ENCODE peak calls at places on chromosome 19, in seven cellular contexts. I is GM12878, J is K562, Y is A549, C is SK-N-SH, N is H1, M is HCT116. X is an unnamed sample.

GRCh38 chr19:33849551-33850147 is 53.0 kb downstream of the KCTD15 start:
- DNase-seq in M (no peak), N (no peak), J (no peak), Y (no peak), I (no peak), C (no peak), X (no peak)

GRCh38 chr19:1818549-1819195 is 6.6 kb upstream of the ATP8B3 start:
- DNase-seq in I (no peak), J (no peak), Y (no peak), N (no peak), C (no peak), M (no peak), X (no peak)

GRCh38 chr19:1796395-1797142 is 15.5 kb downstream of the ATP8B3 start:
- DNase-seq in I (no peak), Y (no peak), J (no peak), C (peak; percentile 61), M (no peak), N (no peak), X (no peak)

GRCh38 chr19:18156841-18157464 is 4.0 kb downstream of the PIK3R2 start:
- DNase-seq in C (peak; percentile 97), M (peak; percentile 48), N (no peak), J (peak; percentile 98), I (no peak), Y (peak; percentile 77), X (peak; percentile 83)

GRCh38 chr19:55537741-55538111 is 793 bp upstream of the SBK2 start:
- DNase-seq in M (no peak), C (no peak), Y (peak; percentile 53), J (no peak), N (no peak), I (no peak), X (peak; percentile 69)

GRCh38 chr19:7852851-7853759 is 21.1 kb downstream of the PRR36 start:
- DNase-seq in J (peak; percentile 91), I (no peak), N (peak; percentile 97), M (peak; percentile 85), Y (peak; percentile 75), C (peak; percentile 97), X (peak; percentile 41)

GRCh38 chr19:49107625-49108459 is 6.3 kb upstream of the LIN7B start:
- DNase-seq in Y (no peak), M (no peak), J (no peak), C (no peak), N (no peak), I (no peak), X (no peak)

GRCh38 chr19:2627319-2627829 is 75.1 kb downstream of the GNG7 start:
- DNase-seq in J (no peak), N (no peak), M (peak; percentile 92), Y (peak; percentile 81), C (no peak), I (no peak), X (peak; percentile 99)

GRCh38 chr19:1799695-1800342 is 12.3 kb downstream of the ATP8B3 start:
- DNase-seq in J (no peak), Y (no peak), N (no peak), I (no peak), M (no peak), C (no peak), X (no peak)

GRCh38 chr19:46471116-46471733 is at the start of gene PNMA8A:
- DNase-seq in I (no peak), M (no peak), Y (peak; percentile 57), C (peak; percentile 97), N (peak; percentile 94), J (peak; percentile 88), X (peak; percentile 57)

GRCh38 chr19:48627211-48627864 is 8.0 kb downstream of the SPHK2 start:
- DNase-seq in J (no peak), I (no peak), N (no peak), Y (no peak), C (no peak), M (no peak), X (no peak)

GRCh38 chr19:5801796-5802616 is 2.9 kb upstream of the NRTN start:
- DNase-seq in N (peak; percentile 84), C (peak; percentile 66), J (peak; percentile 88), M (no peak), Y (peak; percentile 45), I (no peak), X (peak; percentile 12)

GRCh38 chr19:20035935-20036334 is 3.4 kb downstream of the ZNF682 start:
- DNase-seq in I (no peak), Y (no peak), N (no peak), C (no peak), M (no peak), J (no peak), X (no peak)
- H3K4me1 ChIP-seq in I (no peaks in the 10 kb centered on the region), Y (no peaks in the 10 kb centered on the region), N (peaks cover 6% of the 10 kb centered on the region), C (no peaks in the 10 kb centered on the region), M (no peaks in the 10 kb centered on the region), J (no peaks in the 10 kb centered on the region), X (no peaks in the 10 kb centered on the region)

GRCh38 chr19:51185069-51185867 is 39.6 kb upstream of the CD33 start:
- DNase-seq in C (no peak), Y (no peak), I (no peak), J (no peak), N (no peak), M (no peak), X (no peak)
- TF ChIP-seq RAD21 in C (no peak), Y (no peak), I (no peak), J (no peak), N (no peak), M (no peak), X (no peak)

DNA sequence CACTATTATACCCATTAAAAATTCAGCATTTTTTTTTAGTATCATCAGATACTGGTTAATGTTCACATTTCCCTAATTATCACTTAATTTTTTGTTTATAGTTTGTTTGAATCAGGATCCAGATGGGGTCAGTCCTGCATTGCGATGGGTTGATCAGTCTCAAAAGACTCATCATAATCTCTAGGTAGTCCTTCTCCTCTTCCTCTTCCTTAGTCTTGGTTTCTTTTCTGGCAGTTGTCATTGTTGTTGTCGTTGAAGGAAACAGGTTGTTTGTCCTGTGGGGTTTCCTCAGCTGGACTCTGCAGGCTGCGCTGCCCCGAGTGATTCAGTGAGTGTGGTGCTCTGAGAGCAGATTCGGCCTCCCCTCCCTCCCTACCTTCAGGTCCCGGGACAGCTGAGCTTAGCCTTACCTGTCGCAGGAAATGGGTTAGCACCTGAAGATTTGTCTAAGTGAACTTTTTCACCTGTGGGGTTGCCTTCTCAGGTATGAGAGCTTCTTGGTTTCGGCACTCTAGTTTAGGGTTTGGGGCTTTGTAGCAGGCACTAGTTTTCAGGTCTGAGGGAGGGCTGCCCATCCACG is 34.1 kb downstream of the NFIX start:
- DNase-seq in N (no peak), J (no peak), Y (no peak), M (no peak), I (no peak), C (no peak), X (no peak)
- H3K4me1 ChIP-seq in N (no peaks in the 10 kb centered on the region), J (peaks cover 19% of the 10 kb centered on the region), Y (peaks cover 15% of the 10 kb centered on the region), M (peaks cover 36% of the 10 kb centered on the region), I (no peaks in the 10 kb centered on the region), C (peaks cover 32% of the 10 kb centered on the region), X (peaks cover 43% of the 10 kb centered on the region)

DNA sequence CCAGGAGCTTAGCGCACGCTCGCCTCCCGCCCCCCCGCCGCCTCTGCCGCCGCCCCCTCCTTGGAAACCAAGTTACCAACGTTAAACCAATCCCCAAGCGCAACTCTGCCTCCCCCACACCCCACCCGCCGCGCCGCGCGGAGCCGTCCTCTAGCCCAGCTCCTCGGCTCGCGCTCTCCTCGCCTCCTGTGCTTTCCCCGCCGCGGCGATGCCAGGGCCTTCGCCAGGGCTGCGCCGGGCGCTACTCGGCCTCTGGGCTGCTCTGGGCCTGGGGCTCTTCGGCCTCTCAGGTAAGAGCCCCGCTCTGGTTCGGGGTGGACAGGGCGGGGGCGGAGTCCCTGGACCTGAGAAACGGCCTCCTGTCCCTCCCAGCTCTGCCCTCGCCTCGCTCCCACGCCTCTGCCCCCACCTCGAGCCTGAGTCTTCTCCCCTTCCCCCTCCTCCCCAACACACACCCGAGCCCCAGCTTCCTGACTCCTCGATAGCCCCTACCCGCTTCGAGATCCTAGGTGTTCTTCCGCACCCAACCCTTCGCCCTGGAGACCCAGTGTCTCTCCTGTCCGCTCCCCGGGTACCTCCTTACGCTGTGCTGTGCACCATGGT is at the start of gene ICAM5:
- DNase-seq in C (no peak), M (peak; percentile 57), J (peak; percentile 94), I (no peak), N (no peak), Y (peak; percentile 50), X (peak; percentile 42)
- TF ChIP-seq RAD21 in C (no peak), M (no peak), J (no peak), I (no peak), N (no peak), Y (no peak), X (no peak)

DNA sequence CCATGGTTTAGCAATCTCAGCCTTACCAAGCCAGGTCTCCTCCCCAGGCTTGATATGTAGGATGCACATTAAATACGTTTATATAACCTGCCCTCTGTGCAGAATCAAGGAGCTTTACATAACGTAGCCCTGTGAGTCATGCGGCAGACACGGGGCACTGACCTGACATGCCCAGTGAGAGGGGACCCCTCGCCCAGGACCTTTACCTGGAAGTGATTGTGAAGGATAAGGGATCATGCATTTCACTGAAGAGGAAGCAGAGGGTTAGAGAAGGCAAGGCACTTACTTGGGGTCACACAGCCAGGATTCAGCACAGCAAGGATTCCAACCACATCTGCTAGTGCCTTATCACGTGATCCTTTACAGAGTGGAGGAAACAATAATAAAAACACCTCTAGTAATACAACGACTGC is 18.9 kb upstream of the FOSB start:
- DNase-seq in Y (no peak), I (no peak), N (no peak), C (no peak), M (no peak), J (no peak), X (peak; percentile 15)
- H3K4me1 ChIP-seq in Y (peaks cover 41% of the 10 kb centered on the region), I (peaks cover 28% of the 10 kb centered on the region), N (peaks cover 4% of the 10 kb centered on the region), C (no peaks in the 10 kb centered on the region), M (peaks cover 63% of the 10 kb centered on the region), J (peaks cover 32% of the 10 kb centered on the region), X (peaks cover 9% of the 10 kb centered on the region)